ENCODE peak calls at places on chromosome 17, in nine cellular contexts. K is neural progenitor cell; C is cardiac fibroblast; D is hypothalamus; O is stimulated activated CD4-positive, alpha-beta T cell treated with anti-CD3 and anti-CD28 coated beads, Interleukin-1b, Interleukin-23, amount 100 ng/mL, for 48 hours; E is CD8-positive, alpha-beta memory T cell; F is IMR-90; P is T-helper 17 cell; Z is activated CD8-positive, alpha-beta memory T cell treated with anti-CD3 and anti-CD28 coated beads for 1 hour. B is an unnamed sample.

GRCh38 chr17:18017958-18018357 is 21.0 kb downstream of the ATPAF2 start:
- DNase-seq in O (no peak), E (no peak), Z (no peak), D (no peak), P (no peak), C (peak), F (peak), K (no peak), B (no peak)

GRCh38 chr17:4590981-4591453 is 6.7 kb downstream of the SMTNL2 start:
- DNase-seq in D (no peak), Z (no peak), K (no peak), C (no peak), F (no peak), E (no peak), P (no peak), O (no peak), B (no peak)

GRCh38 chr17:49817993-49818392 is 29.5 kb downstream of the KAT7 start:
- DNase-seq in F (no peak), C (no peak), Z (peak), P (peak), D (no peak), K (no peak), E (peak), O (peak), B (no peak)

GRCh38 chr17:68204736-68205135 is 43.1 kb upstream of the AMZ2 start:
- DNase-seq in O (no peak), Z (no peak), D (no peak), E (no peak), K (no peak), C (no peak), F (no peak), P (no peak), B (no peak)

GRCh38 chr17:33292981-33293867 is at the start of gene ASIC2:
- DNase-seq in F (peak), C (peak), P (no peak), K (peak), Z (no peak), E (no peak), O (no peak), D (peak), B (no peak)

GRCh38 chr17:29005936-29006438 is at the start of gene SEZ6:
- DNase-seq in K (peak), Z (no peak), E (peak), P (peak), D (peak), C (peak), F (peak), O (peak), B (peak)

GRCh38 chr17:82491196-82491530 is 28.4 kb upstream of the FOXK2 start:
- DNase-seq in Z (no peak), O (no peak), K (no peak), C (no peak), F (no peak), P (no peak), D (no peak), E (no peak), B (no peak)

GRCh38 chr17:4161179-4161559 is 18.2 kb downstream of the CYB5D2 start:
- DNase-seq in C (peak), Z (no peak), P (no peak), E (no peak), O (no peak), K (no peak), F (peak), D (no peak), B (no peak)

GRCh38 chr17:73954981-73955380 is 248.5 kb upstream of the RPL38 start:
- DNase-seq in F (no peak), Z (no peak), C (no peak), P (no peak), K (no peak), D (no peak), E (no peak), O (no peak), B (no peak)

GRCh38 chr17:64152428-64153125 is 22.6 kb upstream of the ERN1 start:
- DNase-seq in E (no peak), C (no peak), O (no peak), K (no peak), D (no peak), F (no peak), Z (no peak), P (no peak), B (no peak)

GRCh38 chr17:37849617-37849972 is 74.6 kb upstream of the TBC1D3K start:
- DNase-seq in C (no peak), D (no peak), O (no peak), F (no peak), Z (no peak), P (no peak), E (no peak), K (no peak), B (no peak)

GRCh38 chr17:28537219-28537610 is 15.2 kb downstream of the UNC119 start:
- DNase-seq in C (no peak), O (no peak), K (no peak), P (no peak), Z (no peak), E (no peak), D (no peak), F (no peak), B (no peak)

GRCh38 chr17:5592382-5592781 is 8.1 kb upstream of the NLRP1 start:
- DNase-seq in C (peak), K (peak), O (no peak), E (no peak), Z (no peak), P (no peak), D (peak), F (peak), B (peak)

GRCh38 chr17:48547839-48548686 is 3.2 kb upstream of the HOXB2 start:
- DNase-seq in K (peak), E (no peak), O (peak), P (no peak), F (peak), C (peak), Z (no peak), D (no peak), B (no peak)

GRCh38 chr17:7667616-7668406 is 17.1 kb downstream of the ATP1B2 start:
- DNase-seq in F (no peak), P (no peak), K (no peak), D (peak), E (no peak), Z (no peak), C (no peak), O (no peak), B (no peak)

GRCh38 chr17:19785854-19786253 is 37.8 kb upstream of the ALDH3A1 start:
- DNase-seq in D (no peak), P (no peak), K (no peak), Z (no peak), O (no peak), E (no peak), C (peak), F (peak), B (no peak)

GRCh38 chr17:68456529-68457167 is 648 bp downstream of the WIPI1 start:
- DNase-seq in P (no peak), F (peak), K (peak), O (no peak), E (no peak), D (peak), Z (no peak), C (peak), B (peak)

GRCh38 chr17:66401364-66401763 is 99.0 kb downstream of the PRKCA start:
- DNase-seq in C (no peak), P (no peak), O (no peak), E (no peak), Z (no peak), K (no peak), F (no peak), D (no peak), B (no peak)

GRCh38 chr17:64276961-64277505 is 14.0 kb upstream of the TEX2 start:
- DNase-seq in P (no peak), Z (no peak), D (no peak), K (no peak), E (no peak), O (no peak), C (no peak), F (no peak), B (no peak)

GRCh38 chr17:1072551-1072961 is 75.6 kb downstream of the TIMM22 start:
- DNase-seq in D (no peak), P (no peak), Z (no peak), E (no peak), F (no peak), K (no peak), O (no peak), C (no peak), B (no peak)

GRCh38 chr17:73302189-73302588 is 9.6 kb downstream of the CDC42EP4 start:
- DNase-seq in O (no peak), Z (no peak), K (no peak), E (no peak), C (no peak), F (no peak), P (no peak), D (no peak), B (no peak)

GRCh38 chr17:63826468-63827001 is 696 bp upstream of the PSMC5 start:
- DNase-seq in F (peak), Z (no peak), C (no peak), E (no peak), D (no peak), P (no peak), K (peak), O (no peak), B (no peak)